ENCODE peak calls at places on chromosome 1, in four cellular contexts. One of them, this sample, is unnamed. For H4K20me1, the result is how much of the 10 kb centered on the place peaks cover.

GRCh38 chr1:162328507-162328906 is 48.1 kb downstream of the SPATA46 start:
- DNase-seq in PC-3: no peak
- DNase-seq in PC-9: no peak
- DNase-seq in endothelial cell of umbilical vein: peak
- DNase-seq in this sample: no peak

GRCh38 chr1:198902616-198903140 is 263.8 kb downstream of the PTPRC start:
- DNase-seq in PC-3: no peak
- DNase-seq in endothelial cell of umbilical vein: no peak
- DNase-seq in PC-9: no peak
- DNase-seq in this sample: no peak

GRCh38 chr1:5819391-5820025 is 172.7 kb downstream of the NPHP4 start:
- DNase-seq in endothelial cell of umbilical vein: no peak
- DNase-seq in PC-9: no peak
- DNase-seq in PC-3: no peak
- DNase-seq in this sample: no peak

GRCh38 chr1:9240914-9241820 is 6.6 kb downstream of the H6PD start:
- DNase-seq in PC-3: no peak
- DNase-seq in endothelial cell of umbilical vein: no peak
- DNase-seq in PC-9: no peak
- DNase-seq in this sample: no peak

GRCh38 chr1:219917851-219918466 is 10.4 kb downstream of the SLC30A10 start:
- DNase-seq in endothelial cell of umbilical vein: no peak
- DNase-seq in PC-9: peak
- DNase-seq in PC-3: peak
- DNase-seq in this sample: peak

GRCh38 chr1:100575406-100575805 is 37.5 kb downstream of the GPR88 start:
- DNase-seq in PC-9: no peak
- DNase-seq in PC-3: no peak
- DNase-seq in endothelial cell of umbilical vein: no peak
- DNase-seq in this sample: no peak

GRCh38 chr1:26097696-26098095 is 13.9 kb upstream of the PDIK1L start:
- DNase-seq in PC-3: peak
- DNase-seq in endothelial cell of umbilical vein: no peak
- DNase-seq in PC-9: peak
- DNase-seq in this sample: peak

GRCh38 chr1:231866392-231867331 is 240.1 kb downstream of the DISC1 start:
- DNase-seq in endothelial cell of umbilical vein: peak
- DNase-seq in PC-9: no peak
- DNase-seq in PC-3: peak
- DNase-seq in this sample: peak

GRCh38 chr1:151108331-151108730 is 37.8 kb downstream of the GABPB2 start:
- DNase-seq in PC-9: no peak
- DNase-seq in PC-3: no peak
- DNase-seq in endothelial cell of umbilical vein: no peak
- DNase-seq in this sample: no peak

GRCh38 chr1:42998381-42998780 is 39.7 kb upstream of the SLC2A1 start:
- DNase-seq in PC-3: no peak
- DNase-seq in PC-9: no peak
- DNase-seq in endothelial cell of umbilical vein: no peak
- DNase-seq in this sample: peak

GRCh38 chr1:172417552-172417951 is 2.9 kb upstream of the C1orf105 start:
- DNase-seq in PC-9: peak
- DNase-seq in endothelial cell of umbilical vein: no peak
- DNase-seq in PC-3: peak
- DNase-seq in this sample: no peak

GRCh38 chr1:244865028-244865371 is 657 bp upstream of the HNRNPU start:
- DNase-seq in endothelial cell of umbilical vein: no peak
- DNase-seq in PC-3: no peak
- DNase-seq in PC-9: no peak
- DNase-seq in this sample: no peak

GRCh38 chr1:154953611-154954038 is 2.3 kb downstream of the PBXIP1 start:
- DNase-seq in endothelial cell of umbilical vein: no peak
- DNase-seq in PC-9: no peak
- DNase-seq in PC-3: no peak
- DNase-seq in this sample: no peak

GRCh38 chr1:215797859-215798258 is 230.8 kb downstream of the KCTD3 start:
- DNase-seq in endothelial cell of umbilical vein: no peak
- DNase-seq in PC-9: no peak
- DNase-seq in PC-3: no peak
- DNase-seq in this sample: no peak

GRCh38 chr1:28193701-28194161 is 17.2 kb upstream of the PTAFR start:
- DNase-seq in PC-3: peak
- DNase-seq in PC-9: peak
- DNase-seq in endothelial cell of umbilical vein: no peak
- DNase-seq in this sample: no peak

GRCh38 chr1:59436637-59437036 is 139.7 kb downstream of the FGGY start:
- DNase-seq in PC-3: no peak
- DNase-seq in endothelial cell of umbilical vein: no peak
- DNase-seq in PC-9: no peak
- DNase-seq in this sample: no peak

GRCh38 chr1:39434797-39435395 is 56.5 kb upstream of the BMP8A start:
- DNase-seq in PC-9: no peak
- DNase-seq in PC-3: no peak
- DNase-seq in endothelial cell of umbilical vein: no peak
- DNase-seq in this sample: no peak

GRCh38 chr1:41766546-41766945 is 152.2 kb downstream of the HIVEP3 start:
- DNase-seq in PC-9: no peak
- DNase-seq in PC-3: no peak
- DNase-seq in endothelial cell of umbilical vein: no peak
- DNase-seq in this sample: no peak

GRCh38 chr1:41769068-41769467 is 149.7 kb downstream of the HIVEP3 start:
- DNase-seq in PC-9: no peak
- DNase-seq in endothelial cell of umbilical vein: no peak
- DNase-seq in PC-3: no peak
- DNase-seq in this sample: no peak

GRCh38 chr1:41765109-41765655 is 153.5 kb downstream of the HIVEP3 start:
- DNase-seq in PC-9: no peak
- DNase-seq in PC-3: no peak
- DNase-seq in endothelial cell of umbilical vein: no peak
- DNase-seq in this sample: no peak

GRCh38 chr1:41767534-41767933 is 151.2 kb downstream of the HIVEP3 start:
- DNase-seq in PC-9: no peak
- DNase-seq in endothelial cell of umbilical vein: no peak
- DNase-seq in PC-3: peak
- DNase-seq in this sample: no peak

DNA sequence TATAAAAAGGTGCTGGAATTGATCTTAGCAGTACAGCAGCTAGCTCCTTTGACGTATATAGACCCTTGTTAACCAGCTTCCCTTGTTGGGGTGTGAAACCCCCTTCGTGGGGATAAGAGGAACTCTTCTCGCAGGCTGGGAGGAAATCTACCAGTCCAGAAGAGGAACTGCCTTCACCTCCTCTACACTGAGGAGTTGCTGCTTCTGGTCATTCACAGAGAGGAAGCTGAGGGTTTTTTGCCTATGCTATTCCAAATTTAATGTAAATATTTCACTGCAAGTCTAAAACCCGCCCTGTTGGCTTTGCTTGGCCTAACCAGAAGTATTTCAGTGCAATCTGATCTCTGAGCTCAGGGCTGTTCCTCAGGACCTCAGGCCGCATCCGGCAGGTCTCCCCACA is 150.2 kb downstream of the HIVEP3 start:
- DNase-seq in endothelial cell of umbilical vein: no peak
- DNase-seq in PC-9: no peak
- DNase-seq in PC-3: no peak
- DNase-seq in this sample: no peak
- H4K20me1 ChIP-seq in endothelial cell of umbilical vein: under half
- H4K20me1 ChIP-seq in PC-9: under half
- H4K20me1 ChIP-seq in PC-3: under half
- H4K20me1 ChIP-seq in this sample: under half

DNA sequence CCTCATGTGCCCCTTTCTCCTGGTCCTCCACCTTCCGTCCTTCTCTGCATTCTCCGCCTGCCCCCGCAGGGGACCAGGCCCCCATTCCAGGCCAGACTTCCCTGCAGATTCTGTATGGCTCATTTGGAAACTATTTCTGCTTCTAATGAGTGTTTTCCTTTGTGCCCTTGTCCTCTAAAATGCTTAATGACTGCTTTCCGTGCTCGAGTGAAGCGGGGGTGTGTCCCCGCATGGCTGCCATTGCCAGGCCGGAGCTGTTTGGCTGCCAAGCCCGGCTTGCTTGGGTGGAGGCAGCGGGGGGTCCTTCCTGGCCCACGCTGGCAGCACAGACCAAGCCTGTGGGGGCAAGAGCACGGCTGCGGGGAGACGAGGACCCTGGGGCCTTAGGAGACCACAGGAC is 299.3 kb upstream of the VAMP3 start:
- DNase-seq in PC-3: no peak
- DNase-seq in PC-9: no peak
- DNase-seq in endothelial cell of umbilical vein: peak
- DNase-seq in this sample: peak
- H2AFZ ChIP-seq in PC-3: no peak
- H2AFZ ChIP-seq in PC-9: no peak
- H2AFZ ChIP-seq in endothelial cell of umbilical vein: peak
- H2AFZ ChIP-seq in this sample: no peak

GRCh38 chr1:13781228-13781627 is 81.2 kb downstream of the PRDM2 start:
- DNase-seq in PC-9: no peak
- DNase-seq in PC-3: no peak
- DNase-seq in endothelial cell of umbilical vein: no peak
- DNase-seq in this sample: no peak

GRCh38 chr1:13778431-13778830 is 78.4 kb downstream of the PRDM2 start:
- DNase-seq in PC-9: no peak
- DNase-seq in PC-3: no peak
- DNase-seq in endothelial cell of umbilical vein: no peak
- DNase-seq in this sample: no peak

GRCh38 chr1:13780780-13781179 is 80.8 kb downstream of the PRDM2 start:
- DNase-seq in PC-3: no peak
- DNase-seq in PC-9: no peak
- DNase-seq in endothelial cell of umbilical vein: no peak
- DNase-seq in this sample: no peak

GRCh38 chr1:13781907-13782633 is 82.1 kb downstream of the PRDM2 start:
- DNase-seq in PC-9: no peak
- DNase-seq in endothelial cell of umbilical vein: no peak
- DNase-seq in PC-3: no peak
- DNase-seq in this sample: peak

DNA sequence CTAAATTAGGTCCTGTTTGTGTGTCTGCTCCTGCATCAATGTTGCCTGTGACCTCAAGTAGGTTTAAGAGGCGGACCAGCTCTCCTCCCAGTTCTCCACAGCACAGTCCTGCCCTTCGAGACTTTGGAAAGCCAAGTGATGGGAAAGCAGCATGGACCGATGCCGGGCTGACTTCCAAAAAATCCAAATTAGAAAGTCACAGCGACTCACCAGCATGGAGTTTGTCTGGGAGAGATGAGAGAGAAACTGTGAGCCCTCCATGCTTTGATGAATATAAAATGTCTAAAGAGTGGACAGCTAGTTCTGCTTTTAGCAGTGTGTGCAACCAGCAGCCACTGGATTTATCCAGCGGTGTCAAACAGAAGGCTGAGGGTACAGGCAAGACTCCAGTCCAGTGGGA is 79.9 kb downstream of the PRDM2 start:
- DNase-seq in PC-9: no peak
- DNase-seq in endothelial cell of umbilical vein: no peak
- DNase-seq in PC-3: no peak
- DNase-seq in this sample: no peak
- H4K20me1 ChIP-seq in PC-9: under half
- H4K20me1 ChIP-seq in endothelial cell of umbilical vein: under half
- H4K20me1 ChIP-seq in PC-3: under half
- H4K20me1 ChIP-seq in this sample: under half

DNA sequence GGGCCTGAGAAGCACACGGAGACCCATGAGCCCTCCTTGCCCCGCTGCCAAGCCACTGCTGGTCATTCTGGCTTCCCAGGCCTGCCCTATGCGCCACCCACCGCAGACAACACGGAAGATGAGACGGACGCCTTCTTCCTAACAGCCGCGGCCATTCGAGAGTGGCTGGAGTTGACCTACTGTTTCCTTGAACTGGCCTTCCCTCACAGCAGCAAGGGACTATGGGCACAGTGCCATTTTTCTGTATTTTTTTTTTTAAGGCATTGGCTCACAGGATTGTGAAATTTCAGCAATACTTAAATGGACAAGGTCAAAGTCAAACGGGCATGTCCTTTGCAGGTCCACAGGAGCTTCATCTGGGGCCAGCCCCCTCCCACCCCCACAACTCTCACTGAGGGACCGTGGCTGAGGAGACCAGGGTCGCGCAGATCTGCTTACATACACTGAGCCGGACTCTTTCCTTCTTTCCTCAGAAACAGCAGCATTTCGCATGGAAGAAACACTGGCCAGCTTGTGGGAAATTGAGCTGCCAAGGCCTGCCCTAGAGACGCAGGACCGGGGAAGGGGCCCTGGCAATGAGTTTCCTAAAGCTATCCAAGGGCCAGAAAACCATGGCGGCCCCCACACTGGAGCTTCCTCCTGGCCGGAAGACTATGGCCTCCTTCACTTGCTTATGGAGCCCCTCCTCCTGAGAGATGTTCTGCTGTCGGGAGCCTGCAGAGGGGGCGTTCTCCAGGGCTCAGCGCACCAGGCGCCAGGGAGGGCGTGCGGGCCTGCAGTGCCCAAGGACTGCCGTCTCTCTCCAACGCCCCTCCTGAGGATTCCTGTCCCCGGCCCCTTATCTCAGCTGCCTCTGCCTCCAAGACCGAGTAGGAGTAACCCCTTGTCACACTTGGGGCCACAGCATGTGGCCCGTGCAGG is 98.9 kb downstream of the PGBD5 start:
- DNase-seq in PC-3: no peak
- DNase-seq in PC-9: no peak
- DNase-seq in endothelial cell of umbilical vein: no peak
- DNase-seq in this sample: no peak
- H2AFZ ChIP-seq in PC-3: no peak
- H2AFZ ChIP-seq in PC-9: no peak
- H2AFZ ChIP-seq in endothelial cell of umbilical vein: no peak
- H2AFZ ChIP-seq in this sample: no peak

GRCh38 chr1:180160362-180160761 is 5.7 kb downstream of the QSOX1 start:
- DNase-seq in endothelial cell of umbilical vein: no peak
- DNase-seq in PC-3: no peak
- DNase-seq in PC-9: no peak
- DNase-seq in this sample: no peak

GRCh38 chr1:180165509-180166435 is 11.1 kb downstream of the QSOX1 start:
- DNase-seq in endothelial cell of umbilical vein: no peak
- DNase-seq in PC-3: no peak
- DNase-seq in PC-9: no peak
- DNase-seq in this sample: no peak

GRCh38 chr1:180165096-180165495 is 10.4 kb downstream of the QSOX1 start:
- DNase-seq in PC-3: no peak
- DNase-seq in PC-9: no peak
- DNase-seq in endothelial cell of umbilical vein: no peak
- DNase-seq in this sample: no peak

GRCh38 chr1:180166436-180166800 is 11.7 kb downstream of the QSOX1 start:
- DNase-seq in PC-9: no peak
- DNase-seq in endothelial cell of umbilical vein: no peak
- DNase-seq in PC-3: no peak
- DNase-seq in this sample: no peak

DNA sequence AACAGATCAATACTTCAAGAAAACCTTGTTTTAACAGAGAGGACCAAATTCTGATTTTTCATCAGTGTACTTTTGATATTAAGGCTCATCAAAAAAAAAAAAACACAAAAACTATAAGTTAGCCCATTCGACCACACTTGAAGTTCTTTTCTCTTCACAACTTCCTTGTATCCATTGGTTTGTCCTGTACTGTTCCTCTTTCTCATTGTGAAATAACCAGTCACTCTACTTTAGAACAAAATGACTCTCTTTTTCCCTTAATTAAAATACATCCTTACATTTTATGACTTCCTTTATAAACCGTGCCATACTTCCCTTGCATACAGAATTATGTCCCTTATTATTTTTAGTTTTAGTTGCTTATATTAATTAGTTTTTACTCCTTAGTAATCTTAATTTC is 8.4 kb downstream of the QSOX1 start:
- DNase-seq in endothelial cell of umbilical vein: no peak
- DNase-seq in PC-3: no peak
- DNase-seq in PC-9: no peak
- DNase-seq in this sample: no peak
- H4K20me1 ChIP-seq in endothelial cell of umbilical vein: under half
- H4K20me1 ChIP-seq in PC-3: half or more
- H4K20me1 ChIP-seq in PC-9: under half
- H4K20me1 ChIP-seq in this sample: under half

GRCh38 chr1:200970771-200971427 is 52.6 kb downstream of the KIF21B start:
- DNase-seq in endothelial cell of umbilical vein: no peak
- DNase-seq in PC-3: no peak
- DNase-seq in PC-9: no peak
- DNase-seq in this sample: no peak
- H2AFZ ChIP-seq in endothelial cell of umbilical vein: no peak
- H2AFZ ChIP-seq in PC-3: no peak
- H2AFZ ChIP-seq in PC-9: no peak
- H2AFZ ChIP-seq in this sample: no peak